ENCODE peak calls at places on chromosomes 13 and 19, in six cellular contexts. One of them, this sample, is unnamed. For H3K4me1, the result is how much of the 10 kb centered on the place peaks cover.

GRCh38 chr19:1412995-1413889 is 5.9 kb downstream of the DAZAP1 start:
- DNase-seq in spleen: no peak
- DNase-seq in K562: no peak
- DNase-seq in H1: no peak
- DNase-seq in breast epithelium: no peak
- DNase-seq in HCT116: no peak
- DNase-seq in this sample: no peak

GRCh38 chr13:46523972-46524737 is 28.8 kb upstream of the LRCH1 start:
- DNase-seq in spleen: no peak
- DNase-seq in K562: no peak
- DNase-seq in H1: no peak
- DNase-seq in breast epithelium: no peak
- DNase-seq in HCT116: no peak
- DNase-seq in this sample: no peak

GRCh38 chr13:77397636-77398035 is 70.7 kb upstream of the MYCBP2 start:
- DNase-seq in spleen: no peak
- DNase-seq in K562: no peak
- DNase-seq in H1: no peak
- DNase-seq in breast epithelium: no peak
- DNase-seq in HCT116: no peak
- DNase-seq in this sample: no peak

GRCh38 chr19:45005787-45006186 is 4.5 kb downstream of the RELB start:
- DNase-seq in spleen: no peak
- DNase-seq in K562: no peak
- DNase-seq in H1: no peak
- DNase-seq in breast epithelium: no peak
- DNase-seq in HCT116: no peak
- DNase-seq in this sample: no peak

GRCh38 chr19:46378268-46378667 is 31.4 kb downstream of the PPP5C start:
- DNase-seq in spleen: no peak
- DNase-seq in K562: no peak
- DNase-seq in H1: no peak
- DNase-seq in breast epithelium: no peak
- DNase-seq in HCT116: no peak
- DNase-seq in this sample: no peak

GRCh38 chr19:1079566-1080111 is 12.7 kb downstream of the ARHGAP45 start:
- DNase-seq in spleen: peak
- DNase-seq in K562: no peak
- DNase-seq in H1: no peak
- DNase-seq in breast epithelium: no peak
- DNase-seq in HCT116: no peak
- DNase-seq in this sample: no peak

GRCh38 chr19:33775731-33776487 is 20.8 kb upstream of the KCTD15 start:
- DNase-seq in spleen: no peak
- DNase-seq in K562: no peak
- DNase-seq in H1: no peak
- DNase-seq in breast epithelium: no peak
- DNase-seq in HCT116: no peak
- DNase-seq in this sample: no peak

GRCh38 chr13:101065314-101065713 is 351.0 kb downstream of the NALCN start:
- DNase-seq in spleen: no peak
- DNase-seq in K562: no peak
- DNase-seq in H1: no peak
- DNase-seq in breast epithelium: no peak
- DNase-seq in HCT116: no peak
- DNase-seq in this sample: peak

GRCh38 chr13:70394149-70394548 is 285.9 kb upstream of the KLHL1 start:
- DNase-seq in spleen: no peak
- DNase-seq in K562: no peak
- DNase-seq in H1: peak
- DNase-seq in breast epithelium: no peak
- DNase-seq in HCT116: no peak
- DNase-seq in this sample: no peak

DNA sequence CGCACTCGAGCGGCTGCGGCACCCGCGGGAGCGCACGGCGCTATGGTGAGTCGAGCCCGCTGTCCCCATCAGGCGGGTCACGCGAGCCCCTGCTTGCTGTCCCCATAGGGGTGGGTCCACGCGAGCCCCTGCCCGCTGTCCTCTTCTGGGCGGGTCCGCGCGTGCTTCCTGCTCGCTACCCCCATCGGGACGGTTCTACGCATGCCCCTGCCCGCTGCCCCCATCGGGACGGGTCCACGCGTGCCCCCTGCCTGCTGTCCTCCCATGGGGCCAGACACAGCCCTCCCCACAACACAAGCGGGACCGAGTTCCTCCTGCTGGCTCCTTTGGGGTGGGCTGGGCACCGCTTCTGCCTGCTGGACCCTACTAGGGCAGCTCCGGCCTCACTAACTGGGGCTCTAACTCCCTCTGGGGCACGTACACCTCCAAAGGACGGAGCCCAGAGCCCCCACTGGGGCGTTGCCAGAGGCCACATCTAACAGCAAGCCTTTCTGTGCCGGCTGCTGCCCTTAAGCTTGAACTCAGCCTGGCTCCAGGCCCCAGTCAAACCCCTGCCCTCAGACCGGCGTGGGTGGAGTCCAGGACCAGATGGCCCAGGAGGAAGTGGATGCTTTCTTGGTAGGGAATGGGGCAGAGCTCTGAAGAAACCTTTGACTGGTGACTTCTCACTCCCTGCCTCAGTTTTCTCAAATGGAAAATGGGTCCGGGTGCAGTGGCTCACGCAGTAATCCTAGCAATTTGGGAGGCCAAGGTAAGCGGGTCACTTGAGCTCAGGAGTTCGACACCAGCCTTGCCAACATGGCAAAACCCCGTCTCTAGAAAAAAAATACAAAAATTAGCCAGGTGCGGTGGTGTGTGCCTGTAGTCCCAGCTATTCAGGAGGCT is 722 bp downstream of the COLGALT1 start:
- DNase-seq in spleen: peak
- DNase-seq in K562: peak
- DNase-seq in H1: no peak
- DNase-seq in breast epithelium: no peak
- DNase-seq in HCT116: no peak
- DNase-seq in this sample: no peak
- TF ChIP-seq POLR2A in spleen: no peak
- TF ChIP-seq POLR2A in K562: peak
- TF ChIP-seq POLR2A in H1: no peak
- TF ChIP-seq POLR2A in breast epithelium: no peak
- TF ChIP-seq POLR2A in HCT116: peak
- TF ChIP-seq POLR2A in this sample: no peak

GRCh38 chr19:38031423-38031770 is 124.4 kb downstream of the SIPA1L3 start:
- DNase-seq in spleen: no peak
- DNase-seq in K562: no peak
- DNase-seq in H1: no peak
- DNase-seq in breast epithelium: no peak
- DNase-seq in HCT116: no peak
- DNase-seq in this sample: no peak
- TF ChIP-seq POLR2AphosphoS5 in spleen: no peak
- TF ChIP-seq POLR2AphosphoS5 in K562: no peak
- TF ChIP-seq POLR2AphosphoS5 in H1: no peak
- TF ChIP-seq POLR2AphosphoS5 in breast epithelium: no peak
- TF ChIP-seq POLR2AphosphoS5 in HCT116: no peak
- TF ChIP-seq POLR2AphosphoS5 in this sample: no peak

GRCh38 chr19:11295180-11295579 is 780 bp upstream of the TSPAN16 start:
- DNase-seq in spleen: no peak
- DNase-seq in K562: no peak
- DNase-seq in H1: no peak
- DNase-seq in breast epithelium: no peak
- DNase-seq in HCT116: no peak
- DNase-seq in this sample: no peak

GRCh38 chr19:11293468-11294389 is 2.2 kb upstream of the TSPAN16 start:
- DNase-seq in spleen: peak
- DNase-seq in K562: peak
- DNase-seq in H1: peak
- DNase-seq in breast epithelium: peak
- DNase-seq in HCT116: peak
- DNase-seq in this sample: peak

GRCh38 chr19:11296264-11296663 is 304 bp downstream of the TSPAN16 start:
- DNase-seq in spleen: no peak
- DNase-seq in K562: no peak
- DNase-seq in H1: no peak
- DNase-seq in breast epithelium: peak
- DNase-seq in HCT116: no peak
- DNase-seq in this sample: peak

GRCh38 chr19:11291991-11292390 is 4.0 kb upstream of the TSPAN16 start:
- DNase-seq in spleen: no peak
- DNase-seq in K562: no peak
- DNase-seq in H1: no peak
- DNase-seq in breast epithelium: no peak
- DNase-seq in HCT116: no peak
- DNase-seq in this sample: no peak

DNA sequence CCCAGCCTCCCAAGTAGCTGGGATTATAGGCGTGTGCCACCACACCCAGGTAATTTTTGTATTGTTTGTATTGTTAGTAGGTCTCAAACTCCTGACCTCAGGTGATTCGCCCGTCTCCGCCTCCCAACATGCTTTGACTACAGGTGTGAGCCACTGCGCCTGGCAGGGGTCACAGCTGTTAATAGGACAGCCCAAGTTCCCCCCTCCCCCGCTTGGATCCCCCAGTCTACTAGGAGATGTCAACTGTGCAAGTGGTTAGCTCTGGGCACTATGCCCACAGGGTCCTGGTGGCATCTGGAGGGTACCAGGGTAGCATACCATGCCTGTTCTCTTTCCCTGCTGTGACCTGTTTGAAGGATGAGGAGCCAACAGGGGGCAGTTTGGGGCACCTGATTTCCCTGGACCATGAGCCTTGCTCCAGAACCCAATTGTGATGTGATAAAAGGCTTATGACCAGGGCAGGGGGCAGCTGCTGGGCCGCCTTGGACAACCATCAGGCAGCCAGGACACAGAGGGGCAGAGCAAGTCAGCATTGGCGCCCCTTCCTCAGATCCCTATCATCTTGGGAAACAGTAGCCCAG is at the start of gene TSPAN16:
- DNase-seq in spleen: no peak
- DNase-seq in K562: no peak
- DNase-seq in H1: no peak
- DNase-seq in breast epithelium: no peak
- DNase-seq in HCT116: no peak
- DNase-seq in this sample: no peak
- H3K4me1 ChIP-seq in spleen: half or more
- H3K4me1 ChIP-seq in K562: under half
- H3K4me1 ChIP-seq in H1: under half
- H3K4me1 ChIP-seq in breast epithelium: under half
- H3K4me1 ChIP-seq in HCT116: under half
- H3K4me1 ChIP-seq in this sample: under half

DNA sequence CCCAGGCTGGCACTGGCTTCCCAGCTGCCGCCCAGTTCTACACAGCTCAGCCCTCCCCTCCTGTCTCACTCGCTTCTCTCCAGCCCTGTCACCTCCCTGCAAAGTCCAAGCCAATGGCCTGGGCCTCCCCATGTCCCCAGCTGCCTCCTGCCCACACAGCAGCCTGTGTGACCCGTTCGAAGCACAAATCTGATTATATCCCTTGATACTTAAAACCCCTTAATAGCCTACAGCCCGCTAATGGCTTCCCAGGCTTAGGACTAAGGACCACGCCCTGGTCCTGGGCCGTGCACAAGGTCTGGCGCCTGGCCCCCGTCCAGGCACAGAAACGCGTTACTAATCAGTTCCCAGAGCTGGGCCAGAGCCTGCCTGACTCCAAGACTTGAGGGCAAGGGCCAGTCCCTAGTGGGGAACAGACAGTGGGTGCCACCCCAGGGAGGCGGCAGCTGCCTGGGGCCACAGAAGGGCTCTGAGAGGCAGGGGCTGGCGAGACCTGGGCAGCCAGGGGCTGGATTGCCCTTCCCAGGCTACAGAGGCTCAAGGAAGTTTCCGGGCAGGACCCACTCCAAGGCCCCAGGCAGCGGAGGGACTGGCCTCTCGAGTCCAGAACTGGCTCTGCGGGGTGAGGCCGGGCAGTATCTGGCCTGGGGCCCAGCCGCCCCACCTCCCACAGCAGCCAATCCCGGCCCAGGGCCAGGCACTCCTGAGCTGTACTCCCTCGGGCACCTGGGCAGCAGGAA is 10.4 kb downstream of the XAB2 start:
- DNase-seq in spleen: no peak
- DNase-seq in K562: no peak
- DNase-seq in H1: no peak
- DNase-seq in breast epithelium: peak
- DNase-seq in HCT116: no peak
- DNase-seq in this sample: no peak
- TF ChIP-seq POLR2A in spleen: no peak
- TF ChIP-seq POLR2A in K562: no peak
- TF ChIP-seq POLR2A in H1: no peak
- TF ChIP-seq POLR2A in breast epithelium: no peak
- TF ChIP-seq POLR2A in HCT116: no peak
- TF ChIP-seq POLR2A in this sample: no peak

GRCh38 chr13:112983428-112984196 is 14.6 kb downstream of the MCF2L start:
- DNase-seq in spleen: no peak
- DNase-seq in K562: peak
- DNase-seq in H1: no peak
- DNase-seq in breast epithelium: no peak
- DNase-seq in HCT116: no peak
- DNase-seq in this sample: no peak
- TF ChIP-seq POLR2AphosphoS5 in spleen: peak
- TF ChIP-seq POLR2AphosphoS5 in K562: no peak
- TF ChIP-seq POLR2AphosphoS5 in H1: no peak
- TF ChIP-seq POLR2AphosphoS5 in breast epithelium: no peak
- TF ChIP-seq POLR2AphosphoS5 in HCT116: no peak
- TF ChIP-seq POLR2AphosphoS5 in this sample: no peak

GRCh38 chr19:16377521-16377920 is 52.9 kb downstream of the KLF2 start:
- DNase-seq in spleen: peak
- DNase-seq in K562: no peak
- DNase-seq in H1: no peak
- DNase-seq in breast epithelium: no peak
- DNase-seq in HCT116: no peak
- DNase-seq in this sample: no peak
- H3K4me1 ChIP-seq in spleen: half or more
- H3K4me1 ChIP-seq in K562: under half
- H3K4me1 ChIP-seq in H1: under half
- H3K4me1 ChIP-seq in breast epithelium: under half
- H3K4me1 ChIP-seq in HCT116: under half
- H3K4me1 ChIP-seq in this sample: under half

DNA sequence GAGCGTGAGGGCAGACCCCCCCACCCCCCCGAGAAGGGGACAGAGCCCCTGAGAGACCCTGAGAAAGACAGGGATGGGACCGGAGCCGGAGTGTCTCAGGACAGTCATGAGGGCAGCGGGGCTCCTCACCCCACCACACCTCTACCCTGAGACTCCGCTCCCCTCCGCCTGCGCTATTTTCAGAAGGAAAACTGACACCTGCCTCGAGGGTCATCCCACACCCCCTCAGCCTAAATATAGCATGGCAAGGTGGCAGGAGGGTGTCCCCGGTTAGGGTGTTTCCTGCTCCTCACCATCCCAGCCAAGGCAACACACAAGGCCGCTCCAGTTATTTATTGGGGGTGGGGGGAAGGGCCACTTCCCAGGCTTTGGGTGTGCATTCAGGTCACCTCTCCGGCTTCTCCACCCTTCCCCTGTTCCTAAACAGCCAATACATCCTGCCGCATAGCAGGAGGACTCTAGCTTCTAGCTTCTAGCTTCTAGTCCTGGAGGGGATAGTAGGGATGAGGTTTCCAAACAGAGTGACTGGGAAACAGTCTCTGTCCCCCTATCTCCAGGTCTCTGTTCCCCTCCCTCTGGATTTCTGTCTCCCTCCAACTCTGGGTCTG is 1.4 kb upstream of the NTF4 start:
- DNase-seq in spleen: no peak
- DNase-seq in K562: no peak
- DNase-seq in H1: no peak
- DNase-seq in breast epithelium: no peak
- DNase-seq in HCT116: no peak
- DNase-seq in this sample: no peak
- TF ChIP-seq POLR2A in spleen: no peak
- TF ChIP-seq POLR2A in K562: no peak
- TF ChIP-seq POLR2A in H1: no peak
- TF ChIP-seq POLR2A in breast epithelium: no peak
- TF ChIP-seq POLR2A in HCT116: no peak
- TF ChIP-seq POLR2A in this sample: no peak

GRCh38 chr13:31160857-31161582 is 684 bp downstream of the HSPH1 start:
- DNase-seq in spleen: peak
- DNase-seq in K562: peak
- DNase-seq in H1: no peak
- DNase-seq in breast epithelium: peak
- DNase-seq in HCT116: no peak
- DNase-seq in this sample: no peak
- TF ChIP-seq POLR2AphosphoS5 in spleen: peak
- TF ChIP-seq POLR2AphosphoS5 in K562: no peak
- TF ChIP-seq POLR2AphosphoS5 in H1: no peak
- TF ChIP-seq POLR2AphosphoS5 in breast epithelium: no peak
- TF ChIP-seq POLR2AphosphoS5 in HCT116: no peak
- TF ChIP-seq POLR2AphosphoS5 in this sample: peak